ENCODE peak calls at places on chromosome 3, in six cellular contexts. A, S, N, D, Y and I are unnamed samples.
A peak's percentile ranks its signal among the peaks of the same experiment; 100 is the strongest.

GRCh38 chr3:169510378-169510777 is 153.1 kb downstream of the MECOM start:
- DNase-seq in A (no peak), S (peak; percentile 93), N (peak; percentile 26), D (no peak), Y (no peak), I (no peak)

GRCh38 chr3:154120903-154121235 is 321 bp upstream of the ARHGEF26 start:
- DNase-seq in A (no peak), S (no peak), N (no peak), D (no peak), Y (no peak), I (no peak)

GRCh38 chr3:152399374-152399773 is 130.6 kb downstream of the MBNL1 start:
- DNase-seq in A (no peak), S (no peak), N (peak; percentile 17), D (no peak), Y (peak; percentile 79), I (peak; percentile 76)

GRCh38 chr3:31377045-31377642 is 155.6 kb upstream of the STT3B start:
- DNase-seq in A (no peak), S (no peak), N (peak; percentile 88), D (no peak), Y (peak; percentile 36), I (peak; percentile 88)

GRCh38 chr3:113626513-113627371 is 69.7 kb downstream of the USF3 start:
- DNase-seq in A (peak; percentile 58), S (peak; percentile 80), N (peak; percentile 68), D (peak; percentile 67), Y (peak; percentile 77), I (peak; percentile 58)

GRCh38 chr3:33438284-33438668 is 1.9 kb downstream of the UBP1 start:
- DNase-seq in A (no peak), S (peak; percentile 33), N (peak; percentile 15), D (no peak), Y (peak; percentile 63), I (peak; percentile 66)

GRCh38 chr3:115792206-115792955 is 169.1 kb downstream of the GAP43 start:
- DNase-seq in A (no peak), S (no peak), N (no peak), D (no peak), Y (peak; percentile 29), I (peak; percentile 52)

GRCh38 chr3:113660458-113660857 is 36.0 kb downstream of the USF3 start:
- DNase-seq in A (no peak), S (no peak), N (no peak), D (no peak), Y (no peak), I (no peak)

GRCh38 chr3:23723930-23724329 is 81.8 kb upstream of the UBE2E1 start:
- DNase-seq in A (no peak), S (no peak), N (no peak), D (no peak), Y (no peak), I (no peak)

GRCh38 chr3:32371466-32372212 is 20.0 kb upstream of the CMTM7 start:
- DNase-seq in A (no peak), S (no peak), N (no peak), D (no peak), Y (no peak), I (no peak)

GRCh38 chr3:171108066-171108465 is 81.5 kb upstream of the SLC2A2 start:
- DNase-seq in A (no peak), S (no peak), N (peak; percentile 10), D (no peak), Y (no peak), I (peak; percentile 29)

GRCh38 chr3:15794303-15794771 is 3.4 kb downstream of the ANKRD28 start:
- DNase-seq in A (no peak), S (no peak), N (peak; percentile 25), D (no peak), Y (peak; percentile 91), I (peak; percentile 87)
- H3K4me3 ChIP-seq in A (no peak overlapping the region), S (no peak overlapping the region), N (no peak overlapping the region), D (no peak overlapping the region), Y (peak overlapping the region; percentile 89), I (peak overlapping the region; percentile 80)

DNA sequence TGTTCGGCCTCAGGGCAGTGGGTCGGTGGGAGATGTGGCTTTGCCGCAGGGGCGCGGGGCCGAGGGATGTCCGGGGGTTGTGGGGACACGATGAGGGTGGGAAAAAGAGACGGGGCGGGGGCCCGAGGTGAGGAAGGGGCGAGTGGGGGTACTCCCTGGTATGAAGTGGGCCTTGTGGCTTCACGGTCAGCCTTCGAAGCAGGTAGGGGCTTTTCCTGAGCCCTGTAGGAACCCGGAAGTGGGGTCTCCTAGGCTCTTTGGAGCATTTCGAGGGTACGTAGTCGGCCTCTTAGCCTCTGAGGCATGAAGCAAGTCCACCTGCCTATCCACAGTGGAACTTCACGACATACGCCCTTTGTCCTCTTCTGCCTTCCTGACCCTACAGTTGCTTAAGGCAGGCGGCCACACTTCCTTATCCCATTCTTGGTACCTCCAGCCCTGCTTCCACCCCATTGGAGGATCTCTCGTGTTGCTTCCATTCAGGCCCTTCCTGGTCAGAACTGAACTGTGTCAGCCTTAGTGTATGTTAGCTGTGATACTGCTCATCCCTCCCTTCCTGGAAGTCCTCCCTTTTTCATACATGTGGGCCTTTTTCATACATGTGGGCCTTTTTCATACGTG is 389 bp downstream of the ARPC4 start:
- DNase-seq in A (no peak), S (peak; percentile 58), N (peak; percentile 88), D (no peak), Y (peak; percentile 75), I (peak; percentile 44)
- H2BK120ac ChIP-seq in A (no peak overlapping the region), S (no peak overlapping the region), N (peak overlapping the region; percentile 87), D (no peak overlapping the region), Y (peak overlapping the region; percentile 98), I (peak overlapping the region; percentile 28)

GRCh38 chr3:131526801-131527347 is 24.1 kb upstream of the MRPL3 start:
- DNase-seq in A (peak; percentile 42), S (peak; percentile 87), N (peak; percentile 57), D (peak; percentile 84), Y (peak; percentile 11), I (peak; percentile 19)
- H3K4me3 ChIP-seq in A (peak overlapping the region; percentile 36), S (no peak overlapping the region), N (peak overlapping the region; percentile 63), D (no peak overlapping the region), Y (peak overlapping the region; percentile 77), I (peak overlapping the region; percentile 22)

DNA sequence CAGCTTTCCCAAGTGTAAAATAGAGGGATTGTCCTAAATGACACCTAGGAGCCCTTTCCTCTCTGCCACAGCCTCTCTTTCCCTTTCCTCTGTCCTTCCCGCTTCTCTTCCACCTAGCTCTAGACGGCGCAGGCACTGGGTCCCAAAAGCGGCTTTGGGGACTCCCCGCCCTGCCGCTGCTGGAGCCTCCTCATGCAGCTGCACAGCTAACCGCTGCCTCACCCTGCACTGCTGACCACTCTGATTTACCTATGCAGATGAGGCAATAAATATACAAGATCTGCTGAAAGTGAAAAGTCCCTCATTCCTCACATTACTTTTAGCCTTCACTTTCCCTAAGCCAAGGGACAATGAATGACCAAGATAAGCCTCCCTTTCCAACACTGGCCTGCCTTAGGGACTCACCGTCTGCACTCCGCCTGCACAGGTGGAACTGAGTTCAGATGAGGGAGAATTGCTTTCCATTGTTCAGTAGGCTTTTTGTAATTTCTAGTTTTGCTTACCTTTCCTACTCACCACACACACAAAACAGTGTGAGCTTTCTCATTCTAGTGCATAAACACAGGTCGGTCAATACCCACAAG is 197.5 kb upstream of the BCL6 start:
- DNase-seq in A (no peak), S (no peak), N (no peak), D (no peak), Y (no peak), I (no peak)
- H2BK120ac ChIP-seq in A (no peak overlapping the region), S (no peak overlapping the region), N (no peak overlapping the region), D (no peak overlapping the region), Y (no peak overlapping the region), I (no peak overlapping the region)

GRCh38 chr3:156747046-156747445 is 72.7 kb downstream of the TIPARP start:
- DNase-seq in A (no peak), S (no peak), N (no peak), D (no peak), Y (no peak), I (no peak)

GRCh38 chr3:156749244-156749643 is 74.9 kb downstream of the TIPARP start:
- DNase-seq in A (no peak), S (no peak), N (no peak), D (no peak), Y (no peak), I (peak; percentile 64)

GRCh38 chr3:156751461-156752025 is 74.6 kb upstream of the LEKR1 start:
- DNase-seq in A (no peak), S (peak; percentile 96), N (no peak), D (peak; percentile 70), Y (peak; percentile 62), I (peak; percentile 79)

GRCh38 chr3:156750191-156750873 is 75.8 kb upstream of the LEKR1 start:
- DNase-seq in A (no peak), S (peak; percentile 73), N (no peak), D (no peak), Y (peak; percentile 75), I (peak; percentile 65)

GRCh38 chr3:156750874-156751245 is 75.3 kb upstream of the LEKR1 start:
- DNase-seq in A (no peak), S (peak; percentile 84), N (no peak), D (no peak), Y (no peak), I (peak; percentile 60)
- H3K4me3 ChIP-seq in A (no peak overlapping the region), S (no peak overlapping the region), N (no peak overlapping the region), D (no peak overlapping the region), Y (peak overlapping the region; percentile 34), I (no peak overlapping the region)

DNA sequence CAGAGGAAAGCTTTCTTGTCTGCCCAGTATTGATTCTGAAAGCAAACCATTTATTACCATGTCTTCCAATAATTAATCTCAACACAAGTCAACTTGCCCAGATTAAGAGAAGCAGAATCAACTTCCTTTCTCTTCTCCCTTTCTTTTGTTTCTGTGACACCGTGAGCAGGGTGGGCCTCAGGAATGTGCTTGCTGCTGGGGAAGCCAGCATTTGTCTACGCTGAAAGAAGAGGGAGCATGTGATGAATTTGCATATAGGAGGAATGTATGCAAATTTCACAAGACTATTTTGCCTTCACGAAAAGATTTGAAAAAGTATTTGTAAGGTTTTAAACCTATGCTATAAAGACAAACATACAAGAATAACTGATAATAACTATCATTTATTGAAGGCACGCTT is 368.7 kb upstream of the ROPN1 start:
- DNase-seq in A (peak; percentile 51), S (peak; percentile 82), N (no peak), D (no peak), Y (no peak), I (no peak)
- H2BK120ac ChIP-seq in A (no peak overlapping the region), S (no peak overlapping the region), N (no peak overlapping the region), D (no peak overlapping the region), Y (no peak overlapping the region), I (no peak overlapping the region)

GRCh38 chr3:136929984-136930671 is 27.7 kb upstream of the IL20RB start:
- DNase-seq in A (no peak), S (no peak), N (peak; percentile 15), D (no peak), Y (peak; percentile 63), I (peak; percentile 44)

GRCh38 chr3:136931587-136931986 is 26.2 kb upstream of the IL20RB start:
- DNase-seq in A (no peak), S (no peak), N (no peak), D (no peak), Y (no peak), I (no peak)

GRCh38 chr3:136932518-136932917 is 25.3 kb upstream of the IL20RB start:
- DNase-seq in A (no peak), S (no peak), N (peak; percentile 37), D (no peak), Y (peak; percentile 59), I (peak; percentile 62)

GRCh38 chr3:136937175-136937574 is 20.6 kb upstream of the IL20RB start:
- DNase-seq in A (no peak), S (no peak), N (no peak), D (no peak), Y (no peak), I (no peak)

GRCh38 chr3:136932978-136933812 is 24.6 kb upstream of the IL20RB start:
- DNase-seq in A (no peak), S (no peak), N (peak; percentile 67), D (no peak), Y (no peak), I (no peak)
- H3K4me3 ChIP-seq in A (no peak overlapping the region), S (no peak overlapping the region), N (no peak overlapping the region), D (no peak overlapping the region), Y (no peak overlapping the region), I (no peak overlapping the region)